ENCODE peak calls at places on chromosomes 11 and 22, in six cellular contexts. P is lower lobe of right lung, U is osteoblast, H is pancreas, M is OCI-LY7, G is vagina. Y is an unnamed sample. For H3K4me1 and H3K9me3, the result is how much of the 10 kb centered on the place peaks cover.

GRCh38 chr11:61679301-61679700 is 890 bp upstream of the DAGLA start:
- DNase-seq in U (peak), G (no peak), P (no peak), M (no peak), H (no peak), Y (no peak)

GRCh38 chr22:37484115-37485005 is 1.8 kb downstream of the MFNG start:
- DNase-seq in P (peak), U (peak), H (peak), M (peak), G (no peak), Y (peak)

GRCh38 chr22:37655252-37655563 is 3.3 kb upstream of the PDXP start:
- DNase-seq in H (no peak), G (no peak), U (peak), P (no peak), M (no peak), Y (no peak)

GRCh38 chr11:36155301-36155700 is 133.9 kb downstream of the COMMD9 start:
- DNase-seq in G (no peak), P (no peak), U (no peak), M (no peak), H (no peak), Y (no peak)

GRCh38 chr11:83827940-83828554 is 541.9 kb upstream of the CCDC90B start:
- DNase-seq in H (no peak), P (no peak), G (no peak), U (peak), M (peak), Y (no peak)

GRCh38 chr11:78354741-78355705 is 62.6 kb downstream of the GAB2 start:
- DNase-seq in M (no peak), G (no peak), H (no peak), U (no peak), P (peak), Y (no peak)

GRCh38 chr22:27476729-27477128 is 324.8 kb downstream of the MN1 start:
- DNase-seq in U (peak), M (no peak), P (no peak), H (no peak), G (no peak), Y (no peak)

GRCh38 chr11:60206616-60207015 is 23.7 kb upstream of the MS4A6A start:
- DNase-seq in P (no peak), G (no peak), H (no peak), U (no peak), M (no peak), Y (no peak)

GRCh38 chr11:89184021-89184420 is 6.3 kb downstream of the TYR start:
- DNase-seq in H (no peak), P (no peak), U (peak), M (no peak), G (no peak), Y (no peak)

GRCh38 chr22:28917747-28918543 is 34.6 kb downstream of the ZNRF3 start:
- DNase-seq in U (no peak), P (no peak), G (no peak), M (peak), H (peak), Y (no peak)

GRCh38 chr11:68439355-68440065 is 21.0 kb upstream of the PPP6R3 start:
- DNase-seq in P (no peak), U (no peak), M (no peak), H (no peak), G (no peak), Y (no peak)

GRCh38 chr22:38464992-38465672 is 2.8 kb upstream of the KDELR3 start:
- DNase-seq in H (no peak), U (peak), G (no peak), M (no peak), P (peak), Y (peak)

GRCh38 chr22:37403267-37403960 is 23.9 kb downstream of the ELFN2 start:
- DNase-seq in G (no peak), H (no peak), M (no peak), P (no peak), U (no peak), Y (no peak)

GRCh38 chr11:5007561-5007960 is 12.9 kb downstream of the OR51L1 start:
- DNase-seq in U (no peak), P (no peak), H (no peak), G (no peak), M (no peak), Y (no peak)

GRCh38 chr22:20037419-20037818 is 16.5 kb downstream of the TANGO2 start:
- DNase-seq in M (no peak), H (no peak), G (no peak), P (no peak), U (peak), Y (no peak)

GRCh38 chr11:34749666-34750659 is 129.1 kb downstream of the EHF start:
- DNase-seq in G (no peak), U (no peak), H (no peak), P (peak), M (no peak), Y (no peak)

GRCh38 chr11:68127791-68128681 is 6.8 kb upstream of the CHKA start:
- DNase-seq in M (no peak), G (no peak), U (peak), H (peak), P (peak), Y (peak)

GRCh38 chr11:16117989-16118810 is 238.1 kb downstream of the SOX6 start:
- DNase-seq in G (no peak), M (no peak), H (no peak), U (no peak), P (no peak), Y (no peak)

GRCh38 chr11:81874627-81875026 is 859.0 kb downstream of the FAM181B start:
- DNase-seq in P (no peak), U (no peak), H (no peak), M (peak), G (no peak), Y (no peak)

GRCh38 chr22:50305658-50306566 is 1.5 kb downstream of the PLXNB2 start:
- DNase-seq in P (peak), H (peak), G (peak), M (no peak), U (peak), Y (no peak)

GRCh38 chr11:61162092-61162935 is 1.1 kb upstream of the VPS37C start:
- DNase-seq in U (peak), M (peak), P (no peak), H (no peak), G (no peak), Y (no peak)

GRCh38 chr11:94946812-94947211 is 26.5 kb downstream of the CWC15 start:
- DNase-seq in H (no peak), M (no peak), G (no peak), P (no peak), U (no peak), Y (no peak)

GRCh38 chr11:96960926-96961325 is 571.1 kb downstream of the JRKL start:
- DNase-seq in P (no peak), M (no peak), U (no peak), H (no peak), G (no peak), Y (no peak)

GRCh38 chr11:8099291-8099899 is 18.4 kb downstream of the TUB start:
- DNase-seq in M (peak), P (peak), H (peak), U (peak), G (peak), Y (peak)

GRCh38 chr22:49317369-49317768 is 510.3 kb downstream of the BRD1 start:
- DNase-seq in G (no peak), P (no peak), U (no peak), H (no peak), M (no peak), Y (no peak)

GRCh38 chr11:32079511-32079910 is 11.4 kb upstream of the RCN1 start:
- DNase-seq in G (no peak), U (no peak), M (no peak), P (no peak), H (no peak), Y (no peak)

GRCh38 chr11:68206211-68206610 is 6.9 kb downstream of the KMT5B start:
- DNase-seq in G (no peak), U (peak), P (no peak), H (no peak), M (peak), Y (peak)

GRCh38 chr11:22674470-22675426 is 8.3 kb downstream of the GAS2 start:
- DNase-seq in U (no peak), P (no peak), M (no peak), G (no peak), H (peak), Y (no peak)

GRCh38 chr11:57240757-57241156 is 3.7 kb upstream of the APLNR start:
- DNase-seq in M (no peak), H (no peak), P (no peak), U (no peak), G (peak), Y (no peak)

GRCh38 chr22:35608088-35608487 is 9.0 kb downstream of the MB start:
- DNase-seq in H (no peak), U (peak), M (no peak), G (no peak), P (no peak), Y (no peak)

DNA sequence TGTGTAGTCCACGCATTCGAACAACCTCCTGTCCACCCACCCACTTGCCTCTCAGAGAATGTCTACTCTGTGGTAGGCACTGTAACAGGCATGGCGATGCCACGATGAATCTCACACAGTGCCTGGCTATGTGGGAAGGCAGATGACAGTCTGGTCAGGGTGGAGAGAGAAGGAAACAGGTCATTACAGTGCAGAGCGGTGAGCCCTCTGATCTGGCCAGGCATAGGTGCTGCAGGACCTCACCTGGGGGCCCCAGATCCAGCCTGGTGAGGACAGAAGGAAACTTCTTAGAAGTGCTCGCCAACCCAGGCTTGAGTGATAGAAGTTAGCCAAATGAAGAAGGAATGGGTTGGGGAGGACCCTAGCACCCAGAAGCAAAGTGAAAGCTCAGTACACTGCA is 19.0 kb upstream of the PEX26 start:
- DNase-seq in P (no peak), H (no peak), G (no peak), U (no peak), M (no peak), Y (peak)
- H3K4me1 ChIP-seq in P (under half), H (under half), G (under half), U (under half), M (half or more), Y (under half)

GRCh38 chr11:33551051-33551450 is 149.6 kb downstream of the C11orf91 start:
- DNase-seq in H (no peak), U (no peak), M (no peak), G (no peak), P (no peak), Y (no peak)
- H3K9me3 ChIP-seq in H (under half), U (under half), M (under half), G (under half), P (under half), Y (under half)

GRCh38 chr11:119573858-119574257 is 150.9 kb upstream of the THY1 start:
- DNase-seq in U (peak), G (no peak), H (no peak), M (peak), P (no peak), Y (no peak)
- H3K4me3 ChIP-seq in U (no peak), G (no peak), H (no peak), M (no peak), P (no peak), Y (no peak)

GRCh38 chr22:23847991-23848864 is 9.4 kb upstream of the DERL3 start:
- DNase-seq in G (no peak), P (no peak), M (peak), U (peak), H (no peak), Y (peak)
- H3K4me1 ChIP-seq in G (under half), P (under half), M (half or more), U (under half), H (under half), Y (under half)

GRCh38 chr22:48181168-48181955 is 1418.9 kb downstream of the TBC1D22A start:
- DNase-seq in G (no peak), H (no peak), P (no peak), M (no peak), U (no peak), Y (no peak)
- H3K9me3 ChIP-seq in G (under half), H (under half), P (under half), M (under half), U (under half), Y (under half)

GRCh38 chr11:77147668-77148321 is 19.7 kb downstream of the MYO7A start:
- DNase-seq in U (no peak), M (no peak), P (peak), G (no peak), H (no peak), Y (no peak)
- H3K4me3 ChIP-seq in U (no peak), M (no peak), P (peak), G (peak), H (peak), Y (no peak)